ENCODE peak calls at places on chromosomes 13 and 19, in five cellular contexts. P is memory B cell, I is thoracic aorta, Q is ascending aorta, C is omental fat pad. N is an unnamed sample.

GRCh38 chr13:24618219-24618955 is 61.8 kb upstream of the ATP12A start:
- DNase-seq in P (peak), I (no peak), Q (no peak), C (no peak), N (no peak)

GRCh38 chr19:50629194-50629593 is 10.5 kb downstream of the SYT3 start:
- DNase-seq in P (no peak), I (no peak), Q (no peak), C (no peak), N (no peak)

GRCh38 chr13:40961224-40961623 is 57.9 kb downstream of the ELF1 start:
- DNase-seq in P (no peak), I (no peak), Q (no peak), C (no peak), N (no peak)

GRCh38 chr13:37395544-37395943 is 203.0 kb downstream of the POSTN start:
- DNase-seq in P (no peak), I (no peak), Q (no peak), C (no peak), N (no peak)

GRCh38 chr19:3360494-3361383 is 5.6 kb upstream of the NFIC start:
- DNase-seq in P (peak), I (no peak), Q (peak), C (no peak), N (no peak)

GRCh38 chr13:46367622-46368327 is 19.3 kb downstream of the RUBCNL start:
- DNase-seq in P (no peak), I (no peak), Q (no peak), C (no peak), N (no peak)

GRCh38 chr19:7540761-7541480 is 5.4 kb downstream of the PNPLA6 start:
- DNase-seq in P (no peak), I (no peak), Q (no peak), C (no peak), N (no peak)

GRCh38 chr13:45278096-45278645 is 62.8 kb downstream of the TPT1 start:
- DNase-seq in P (no peak), I (no peak), Q (no peak), C (no peak), N (no peak)

GRCh38 chr19:8486661-8487136 is 15.7 kb downstream of the PRAM1 start:
- DNase-seq in P (no peak), I (no peak), Q (no peak), C (no peak), N (no peak)

GRCh38 chr19:9586764-9587163 is 2.5 kb upstream of the ZNF121 start:
- DNase-seq in P (peak), I (peak), Q (peak), C (peak), N (no peak)

GRCh38 chr13:30576528-30576927 is 41.2 kb upstream of the USPL1 start:
- DNase-seq in P (no peak), I (no peak), Q (no peak), C (no peak), N (no peak)

GRCh38 chr19:55080121-55080914 is 4.6 kb downstream of the EPS8L1 start:
- DNase-seq in P (no peak), I (no peak), Q (no peak), C (no peak), N (no peak)

GRCh38 chr13:98201178-98201577 is 24.1 kb upstream of the RNF113B start:
- DNase-seq in P (no peak), I (no peak), Q (no peak), C (no peak), N (no peak)

GRCh38 chr13:39875583-39875982 is 220.1 kb downstream of the COG6 start:
- DNase-seq in P (no peak), I (no peak), Q (no peak), C (no peak), N (no peak)

GRCh38 chr13:101146101-101146898 is 270.0 kb downstream of the NALCN start:
- DNase-seq in P (no peak), I (no peak), Q (no peak), C (no peak), N (no peak)

GRCh38 chr19:47765522-47766358 is 12.8 kb upstream of the SELENOW start:
- DNase-seq in P (no peak), I (no peak), Q (no peak), C (no peak), N (no peak)

GRCh38 chr19:39351537-39352037 is 9.4 kb downstream of the SAMD4B start:
- DNase-seq in P (peak), I (no peak), Q (no peak), C (no peak), N (no peak)

GRCh38 chr19:10420444-10421239 is at the start of gene PDE4A:
- DNase-seq in P (peak), I (no peak), Q (no peak), C (no peak), N (no peak)

GRCh38 chr13:48402325-48402962 is 10.5 kb downstream of the LPAR6 start:
- DNase-seq in P (no peak), I (no peak), Q (no peak), C (no peak), N (no peak)

GRCh38 chr19:6685962-6686627 is 16.1 kb upstream of the TNFSF14 start:
- DNase-seq in P (no peak), I (no peak), Q (no peak), C (no peak), N (no peak)

GRCh38 chr13:40189426-40189825 is 477.0 kb downstream of the FOXO1 start:
- DNase-seq in P (no peak), I (no peak), Q (no peak), C (no peak), N (no peak)

GRCh38 chr13:113064534-113065405 is 40.8 kb upstream of the F7 start:
- DNase-seq in P (no peak), I (no peak), Q (no peak), C (no peak), N (no peak)

GRCh38 chr19:17235618-17236413 is 9.8 kb downstream of the OCEL1 start:
- DNase-seq in P (peak), I (no peak), Q (peak), C (no peak), N (no peak)

GRCh38 chr19:2602391-2603181 is 99.9 kb downstream of the GNG7 start:
- DNase-seq in P (no peak), I (peak), Q (peak), C (no peak), N (no peak)

GRCh38 chr13:110330491-110331001 is 23.5 kb downstream of the COL4A2 start:
- DNase-seq in P (no peak), I (no peak), Q (peak), C (no peak), N (no peak)

N was measured in cortex of kidney.